ENCODE peak calls at places on chromosomes 12 and 14, in five cellular contexts. J is CD4-positive, alpha-beta memory T cell; L is non-pigmented ciliary epithelial cell; X is pons; U is NB4. A is an unnamed sample.

GRCh38 chr12:22687677-22688076 is 62.7 kb downstream of the ETNK1 start:
- DNase-seq in L (peak), U (peak), X (peak), J (no peak), A (no peak)

GRCh38 chr14:28751467-28752058 is 15.0 kb upstream of the FOXG1 start:
- DNase-seq in X (peak), J (no peak), U (peak), L (no peak), A (peak)

GRCh38 chr12:1870086-1870485 is 48.4 kb downstream of the CACNA2D4 start:
- DNase-seq in L (no peak), X (no peak), J (no peak), U (no peak), A (no peak)

GRCh38 chr14:96801931-96802330 is 4.7 kb downstream of the VRK1 start:
- DNase-seq in L (no peak), J (no peak), U (no peak), X (no peak), A (no peak)

GRCh38 chr12:96720363-96720705 is 186.7 kb upstream of the NEDD1 start:
- DNase-seq in L (no peak), J (peak), X (no peak), U (peak), A (peak)

GRCh38 chr14:30798516-30798915 is 75.8 kb upstream of the COCH start:
- DNase-seq in X (no peak), U (no peak), J (no peak), L (no peak), A (no peak)

GRCh38 chr14:93987815-93988476 is 9.2 kb upstream of the CCDC197 start:
- DNase-seq in U (no peak), J (no peak), X (no peak), L (no peak), A (no peak)

GRCh38 chr12:113471619-113472171 is at the start of gene LHX5:
- DNase-seq in J (no peak), X (no peak), U (no peak), L (no peak), A (no peak)

GRCh38 chr12:68514807-68515411 is 95.8 kb upstream of the RAP1B start:
- DNase-seq in J (no peak), U (no peak), X (no peak), L (no peak), A (no peak)

GRCh38 chr12:69555461-69555860 is 29.8 kb upstream of the CCT2 start:
- DNase-seq in U (no peak), X (no peak), L (peak), J (no peak), A (no peak)

GRCh38 chr12:57452181-57452936 is 2.7 kb upstream of the INHBE start:
- DNase-seq in U (peak), X (no peak), L (peak), J (no peak), A (no peak)

GRCh38 chr12:14716848-14717444 is 20.5 kb upstream of the GUCY2C start:
- DNase-seq in U (peak), L (peak), J (peak), X (peak), A (peak)

GRCh38 chr12:91361864-91362263 is 179.2 kb upstream of the DCN start:
- DNase-seq in L (no peak), X (peak), J (peak), U (peak), A (peak)

GRCh38 chr12:180445-180844 is 33.5 kb downstream of the SLC6A12 start:
- DNase-seq in J (no peak), X (peak), L (no peak), U (peak), A (peak)

GRCh38 chr14:90674043-90674670 is 142.1 kb downstream of the TTC7B start:
- DNase-seq in L (no peak), X (peak), U (peak), J (no peak), A (no peak)

GRCh38 chr12:126019385-126019784 is 954.1 kb downstream of the AACS start:
- DNase-seq in L (no peak), J (no peak), X (no peak), U (no peak), A (no peak)

GRCh38 chr14:76901171-76902055 is 75.2 kb downstream of the LRRC74A start:
- DNase-seq in X (no peak), U (no peak), J (no peak), L (no peak), A (no peak)

GRCh38 chr12:122356192-122356635 is 66.3 kb downstream of the CLIP1 start:
- DNase-seq in X (peak), L (no peak), J (peak), U (peak), A (peak)

GRCh38 chr14:55152052-55152753 is 23.2 kb downstream of the LGALS3 start:
- DNase-seq in L (no peak), J (no peak), X (no peak), U (no peak), A (no peak)

GRCh38 chr12:91643763-91644162 is 461.1 kb upstream of the DCN start:
- DNase-seq in L (no peak), X (no peak), J (no peak), U (no peak), A (no peak)

GRCh38 chr14:63642656-63643382 is 1.1 kb upstream of the WDR89 start:
- DNase-seq in J (no peak), L (no peak), X (no peak), U (peak), A (peak)